ENCODE peak calls at places on chromosomes 11 and 22, in four cellular contexts. K is left ventricle myocardium inferior, O is IMR-90, X is AG09309. L is an unnamed sample.

GRCh38 chr22:50016988-50017700 is 4.6 kb upstream of the IL17REL start:
- DNase-seq in K (peak), O (no peak), X (no peak), L (no peak)

GRCh38 chr11:14371249-14371648 is 12.3 kb upstream of the RRAS2 start:
- DNase-seq in K (no peak), O (no peak), X (no peak), L (no peak)

GRCh38 chr11:36149538-36150242 is 139.5 kb downstream of the COMMD9 start:
- DNase-seq in K (no peak), O (peak), X (peak), L (no peak)

GRCh38 chr11:44978279-44978960 is 27.7 kb upstream of the TP53I11 start:
- DNase-seq in K (no peak), O (no peak), X (no peak), L (no peak)

GRCh38 chr11:8604078-8604723 is 10.2 kb upstream of the STK33 start:
- DNase-seq in K (peak), O (peak), X (peak), L (no peak)

GRCh38 chr22:49632199-49633009 is 195.3 kb downstream of the BRD1 start:
- DNase-seq in K (peak), O (peak), X (no peak), L (no peak)

GRCh38 chr22:19963863-19964642 is 22.4 kb upstream of the TXNRD2 start:
- DNase-seq in K (no peak), O (no peak), X (no peak), L (no peak)

GRCh38 chr11:75298191-75298590 is 53.3 kb downstream of the ARRB1 start:
- DNase-seq in K (no peak), O (no peak), X (no peak), L (no peak)

GRCh38 chr22:45212992-45213751 is 27.5 kb downstream of the KIAA0930 start:
- DNase-seq in K (peak), O (peak), X (no peak), L (no peak)

GRCh38 chr11:47426062-47426956 is at the start of gene PSMC3:
- DNase-seq in K (peak), O (peak), X (peak), L (peak)

GRCh38 chr11:115699733-115700132 is 195.5 kb upstream of the CADM1 start:
- DNase-seq in K (no peak), O (peak), X (peak), L (no peak)

GRCh38 chr11:2096001-2096918 is 42.9 kb downstream of the IGF2 start:
- DNase-seq in K (no peak), O (peak), X (no peak), L (no peak)

GRCh38 chr11:17927643-17928343 is 85.1 kb downstream of the SERGEF start:
- DNase-seq in K (no peak), O (peak), X (peak), L (no peak)

GRCh38 chr11:83063073-83063754 is 8.5 kb downstream of the RAB30 start:
- DNase-seq in K (no peak), O (peak), X (peak), L (no peak)

GRCh38 chr22:42343551-42344081 is 73.2 kb upstream of the TCF20 start:
- DNase-seq in K (no peak), O (no peak), X (no peak), L (no peak)

GRCh38 chr22:46009730-46010129 is 32.8 kb upstream of the WNT7B start:
- DNase-seq in K (peak), O (no peak), X (no peak), L (no peak)

GRCh38 chr11:70544774-70545625 is 146.7 kb downstream of the CTTN start:
- DNase-seq in K (no peak), O (peak), X (no peak), L (no peak)

GRCh38 chr11:104323841-104324240 is 159.9 kb upstream of the PDGFD start:
- DNase-seq in K (no peak), O (no peak), X (no peak), L (no peak)

GRCh38 chr11:394034-394857 is at the start of gene PKP3:
- DNase-seq in K (no peak), O (peak), X (no peak), L (no peak)

GRCh38 chr11:765025-765801 is 12.1 kb downstream of the GATD1 start:
- DNase-seq in K (peak), O (peak), X (no peak), L (no peak)

GRCh38 chr22:41833369-41834004 is 582 bp downstream of the SREBF2 start:
- DNase-seq in K (peak), O (no peak), X (no peak), L (no peak)

GRCh38 chr11:130527648-130528300 is 79.3 kb downstream of the ADAMTS15 start:
- DNase-seq in K (peak), O (peak), X (no peak), L (no peak)

GRCh38 chr11:61744609-61745156 is 7.8 kb upstream of the MYRF start:
- DNase-seq in K (no peak), O (no peak), X (no peak), L (no peak)

GRCh38 chr22:23264610-23265388 is 84.5 kb downstream of the BCR start:
- DNase-seq in K (no peak), O (no peak), X (no peak), L (no peak)

GRCh38 chr11:50170115-50170514 is 137.4 kb downstream of the OR4C45 start:
- DNase-seq in K (no peak), O (no peak), X (no peak), L (no peak)

GRCh38 chr22:33028191-33028700 is 29.9 kb downstream of the SYN3 start:
- DNase-seq in K (no peak), O (no peak), X (no peak), L (no peak)

GRCh38 chr11:60891103-60891741 is 15.2 kb downstream of the PRPF19 start:
- DNase-seq in K (no peak), O (peak), X (no peak), L (no peak)

GRCh38 chr11:68961245-68961644 is 19.5 kb downstream of the MRGPRD start:
- DNase-seq in K (no peak), O (no peak), X (no peak), L (no peak)

GRCh38 chr11:64457416-64458010 is 98.6 kb downstream of the RPS6KA4 start:
- DNase-seq in K (no peak), O (no peak), X (no peak), L (no peak)

GRCh38 chr11:64459609-64460008 is 100.6 kb downstream of the RPS6KA4 start:
- DNase-seq in K (no peak), O (no peak), X (no peak), L (no peak)

GRCh38 chr11:64459016-64459415 is 100.1 kb downstream of the RPS6KA4 start:
- DNase-seq in K (no peak), O (peak), X (no peak), L (no peak)

GRCh38 chr11:64456509-64457320 is 97.8 kb downstream of the RPS6KA4 start:
- DNase-seq in K (no peak), O (no peak), X (no peak), L (no peak)

GRCh38 chr11:64461081-64461480 is 102.1 kb downstream of the RPS6KA4 start:
- DNase-seq in K (no peak), O (no peak), X (no peak), L (no peak)
- H3K4me3 ChIP-seq in K (no peak), O (no peak), X (no peak), L (no peak)

DNA sequence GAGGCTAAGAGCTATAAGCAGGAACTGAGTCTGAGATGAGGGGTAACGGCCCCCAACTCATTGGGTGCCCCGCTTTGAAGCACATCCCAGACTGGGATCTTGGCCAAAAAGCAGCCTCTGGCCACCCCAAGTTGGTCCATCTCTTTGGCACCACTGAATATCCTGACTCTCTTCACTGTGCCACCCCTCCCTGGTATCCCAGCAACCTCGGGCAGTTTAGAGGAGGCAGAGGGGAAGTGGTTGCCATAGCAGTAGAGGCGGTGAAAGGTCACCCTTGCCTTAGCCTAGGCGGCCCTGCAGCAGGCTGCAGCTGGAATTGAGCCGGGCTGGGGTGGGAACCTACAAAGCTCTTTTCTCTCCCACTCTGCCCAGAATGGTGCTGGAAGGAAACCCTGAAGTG is 1.1 kb downstream of the PELI3 start:
- DNase-seq in K (no peak), O (no peak), X (no peak), L (no peak)
- H3K4me3 ChIP-seq in K (peak), O (peak), X (peak), L (peak)

GRCh38 chr22:38129021-38129420 is 18.5 kb upstream of the BAIAP2L2 start:
- DNase-seq in K (no peak), O (no peak), X (no peak), L (no peak)
- H3K4me3 ChIP-seq in K (no peak), O (no peak), X (no peak), L (no peak)

DNA sequence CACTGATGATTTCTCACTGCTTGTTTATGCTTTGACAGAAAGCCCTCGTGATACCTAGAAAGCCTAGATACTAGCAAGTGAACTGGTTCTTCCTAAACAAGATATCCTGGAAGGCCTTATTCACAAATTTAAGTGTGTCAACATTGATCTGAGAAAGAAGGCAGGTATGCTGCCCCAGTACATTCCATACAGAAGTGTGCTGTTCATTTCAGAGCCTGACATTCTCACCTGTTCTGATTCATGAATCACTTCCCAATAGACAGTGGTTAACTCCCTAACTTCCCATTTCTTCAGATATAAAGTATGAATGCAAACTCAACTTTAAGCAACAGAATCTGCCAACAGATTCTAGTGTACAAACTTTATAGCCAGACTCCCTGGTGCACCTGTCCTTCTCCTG is 15.5 kb upstream of the RASSF10 start:
- DNase-seq in K (no peak), O (no peak), X (no peak), L (no peak)
- H3K4me3 ChIP-seq in K (no peak), O (no peak), X (no peak), L (no peak)

GRCh38 chr11:133903056-133903455 is 53.7 kb downstream of the IGSF9B start:
- DNase-seq in K (no peak), O (no peak), X (no peak), L (no peak)

GRCh38 chr11:133901316-133901715 is 55.5 kb downstream of the IGSF9B start:
- DNase-seq in K (no peak), O (no peak), X (no peak), L (no peak)

GRCh38 chr11:133903875-133904817 is 52.6 kb downstream of the IGSF9B start:
- DNase-seq in K (no peak), O (no peak), X (no peak), L (no peak)

GRCh38 chr11:133901999-133902398 is 54.8 kb downstream of the IGSF9B start:
- DNase-seq in K (no peak), O (no peak), X (no peak), L (no peak)

DNA sequence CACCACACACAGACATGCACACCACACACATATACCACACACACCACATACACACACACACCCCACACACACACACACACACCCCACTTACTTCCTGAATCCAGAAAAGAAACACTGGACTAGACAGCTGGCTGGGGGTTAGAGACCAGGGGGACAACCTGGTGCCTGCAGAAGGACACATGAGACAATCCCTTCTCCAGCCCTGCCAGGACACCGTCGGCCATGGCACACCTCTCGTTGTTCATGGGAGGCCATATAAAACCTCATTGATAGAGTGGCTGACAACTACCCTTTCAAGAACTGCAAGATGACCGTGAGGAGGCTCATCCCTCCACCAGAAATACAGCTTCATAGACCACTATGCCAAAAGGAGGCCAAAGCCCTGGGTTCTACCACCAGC is 54.3 kb downstream of the IGSF9B start:
- DNase-seq in K (no peak), O (no peak), X (no peak), L (no peak)
- H3K4me3 ChIP-seq in K (no peak), O (no peak), X (no peak), L (no peak)

GRCh38 chr11:20051783-20052399 is 108.4 kb downstream of the DBX1 start:
- DNase-seq in K (no peak), O (no peak), X (no peak), L (no peak)

GRCh38 chr11:20048707-20049106 is 111.6 kb downstream of the DBX1 start:
- DNase-seq in K (no peak), O (no peak), X (no peak), L (no peak)

GRCh38 chr11:20049231-20049630 is 111.0 kb downstream of the DBX1 start:
- DNase-seq in K (no peak), O (no peak), X (no peak), L (no peak)

GRCh38 chr11:20050048-20050447 is 110.2 kb downstream of the DBX1 start:
- DNase-seq in K (no peak), O (no peak), X (no peak), L (no peak)

GRCh38 chr11:20050551-20051333 is 109.5 kb downstream of the DBX1 start:
- DNase-seq in K (no peak), O (no peak), X (no peak), L (no peak)
- H3K4me3 ChIP-seq in K (no peak), O (no peak), X (no peak), L (no peak)

DNA sequence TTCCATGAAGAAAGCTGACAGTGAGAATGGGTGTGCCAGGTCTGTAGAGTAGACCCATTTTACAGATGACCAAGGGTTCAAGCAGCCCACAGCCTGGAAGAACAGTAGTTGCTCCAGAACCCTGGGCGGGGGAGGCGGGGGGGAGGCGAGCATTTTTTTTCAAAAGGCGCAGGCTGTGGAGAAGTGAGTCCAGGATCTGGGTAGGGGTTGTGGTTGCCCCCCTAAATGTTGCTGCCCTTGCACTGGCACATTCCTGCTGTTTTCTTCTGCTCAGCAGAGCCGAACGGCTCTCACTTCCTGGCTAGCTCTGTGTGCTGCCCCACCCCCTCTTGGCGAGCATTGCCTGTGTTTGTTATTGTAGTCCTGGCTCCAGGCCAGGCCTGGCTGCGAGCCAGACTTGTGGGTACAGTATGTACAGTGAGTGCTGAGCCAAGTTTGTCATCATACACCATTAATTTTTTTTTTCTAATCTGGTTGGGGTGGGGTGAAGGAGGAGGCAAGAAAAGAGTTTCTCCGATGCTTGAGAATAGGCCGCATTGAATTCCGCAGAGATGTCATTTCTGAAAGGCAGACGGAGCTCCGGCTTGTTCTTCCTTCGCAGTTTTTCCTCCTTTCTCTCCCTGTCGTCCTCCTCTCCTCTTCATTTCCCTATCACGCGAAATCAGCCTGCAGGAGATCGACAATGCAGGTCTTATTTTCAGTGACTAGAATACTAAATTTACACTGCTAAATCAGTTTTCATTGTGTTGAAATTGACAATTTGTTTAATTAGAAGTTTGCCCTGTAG is 100.5 kb downstream of the ZBTB16 start:
- DNase-seq in K (peak), O (peak), X (peak), L (peak)
- H3K4me3 ChIP-seq in K (peak), O (no peak), X (no peak), L (peak)

GRCh38 chr22:36453855-36454378 is 27.5 kb downstream of the TXN2 start:
- DNase-seq in K (no peak), O (no peak), X (no peak), L (no peak)
- H3K4me3 ChIP-seq in K (no peak), O (no peak), X (no peak), L (no peak)

L was measured in esophagus squamous epithelium.